ENCODE peak calls at places on chromosomes 5 and 9, in five cellular contexts. A is AG08396, B is psoas muscle, U is heart left ventricle, G is nucleus accumbens. W is an unnamed sample.

GRCh38 chr5:926416-927171 is 33.9 kb downstream of the TRIP13 start:
- DNase-seq in A (peak), B (peak), U (no peak), G (peak), W (no peak)

GRCh38 chr5:140245354-140245753 is 57.5 kb downstream of the PFDN1 start:
- DNase-seq in A (no peak), B (no peak), U (no peak), G (no peak), W (no peak)

GRCh38 chr5:90932052-90932699 is 373.6 kb downstream of the ADGRV1 start:
- DNase-seq in A (peak), B (no peak), U (peak), G (no peak), W (peak)

GRCh38 chr5:172875372-172876279 is 41.6 kb downstream of the ERGIC1 start:
- DNase-seq in A (no peak), B (peak), U (no peak), G (no peak), W (no peak)

GRCh38 chr9:20376780-20377179 is 245.5 kb downstream of the MLLT3 start:
- DNase-seq in A (no peak), B (no peak), U (no peak), G (no peak), W (no peak)

GRCh38 chr5:65863747-65864146 is 62.6 kb upstream of the ERBIN start:
- DNase-seq in A (no peak), B (no peak), U (no peak), G (no peak), W (no peak)

GRCh38 chr5:83107692-83108410 is 30.5 kb downstream of the XRCC4 start:
- DNase-seq in A (no peak), B (no peak), U (no peak), G (no peak), W (no peak)

GRCh38 chr5:106314221-106314824 is 1356.4 kb downstream of the EFNA5 start:
- DNase-seq in A (no peak), B (no peak), U (no peak), G (no peak), W (no peak)

GRCh38 chr5:3216386-3216785 is 379.2 kb upstream of the IRX1 start:
- DNase-seq in A (no peak), B (no peak), U (no peak), G (no peak), W (no peak)

GRCh38 chr5:17022296-17022695 is 86.2 kb upstream of the MYO10 start:
- DNase-seq in A (no peak), B (no peak), U (no peak), G (no peak), W (no peak)

W was measured in HTR-8/SVneo.